ENCODE peak calls at places on chromosome 11, in eight cellular contexts. X is stimulated activated CD8-positive, alpha-beta memory T cell treated with anti-CD3 and anti-CD28 coated beads, Interleukin-15, amount 100 ng/mL, for 4 hours; R is stimulated activated CD4-positive, alpha-beta T cell treated with anti-CD3 and anti-CD28 coated beads, Interleukin-2, amount 100 ng/mL, for 48 hours; P is NCI-H1417 treated with DMSO at 0.1 percent for 48 hours; G is dermis blood vessel endothelial cell; C is AG10803; J is cardiac fibroblast; K is HEK293T. I is an unnamed sample.

GRCh38 chr11:2468363-2469240 is 23.8 kb downstream of the KCNQ1 start:
- DNase-seq in K (no peak), P (no peak), C (no peak), G (no peak), R (no peak), J (no peak), X (no peak), I (no peak)

GRCh38 chr11:119839504-119840133 is 110.6 kb upstream of the NECTIN1 start:
- DNase-seq in X (no peak), C (no peak), J (no peak), P (no peak), K (no peak), G (no peak), R (no peak), I (no peak)

GRCh38 chr11:3213659-3214419 is 4.8 kb downstream of the MRGPRG start:
- DNase-seq in R (no peak), G (no peak), K (no peak), X (no peak), P (no peak), C (no peak), J (no peak), I (no peak)

GRCh38 chr11:113288286-113288863 is 26.0 kb upstream of the TTC12 start:
- DNase-seq in J (no peak), C (no peak), P (no peak), X (no peak), G (no peak), K (no peak), R (no peak), I (no peak)

GRCh38 chr11:26949846-26950245 is 44.1 kb upstream of the FIBIN start:
- DNase-seq in G (no peak), X (no peak), R (no peak), P (no peak), J (peak; percentile 31), K (no peak), C (no peak), I (no peak)

GRCh38 chr11:108733479-108734116 is 68.7 kb downstream of the DDX10 start:
- DNase-seq in P (no peak), G (peak; percentile 67), X (no peak), R (peak; percentile 25), C (peak; percentile 34), J (peak; percentile 47), K (no peak), I (no peak)

GRCh38 chr11:96177132-96177531 is 165.9 kb downstream of the MAML2 start:
- DNase-seq in G (no peak), C (no peak), J (no peak), R (no peak), X (no peak), K (no peak), P (no peak), I (no peak)

GRCh38 chr11:93541884-93542752 is 1.1 kb downstream of the SMCO4 start:
- DNase-seq in R (peak; percentile 18), K (peak; percentile 35), P (no peak), J (peak; percentile 29), X (no peak), G (peak; percentile 59), C (peak; percentile 41), I (no peak)

GRCh38 chr11:85195934-85196333 is 431.2 kb downstream of the DLG2 start:
- DNase-seq in G (no peak), C (no peak), K (no peak), X (no peak), R (no peak), J (no peak), P (no peak), I (no peak)

GRCh38 chr11:82906236-82906635 is 4.7 kb downstream of the DDIAS start:
- DNase-seq in K (no peak), C (peak; percentile 50), X (no peak), P (peak; percentile 35), G (peak; percentile 49), J (peak; percentile 57), R (no peak), I (peak; percentile 33)

GRCh38 chr11:58928082-58928574 is 11.2 kb upstream of the GLYATL1 start:
- DNase-seq in P (no peak), J (no peak), K (no peak), C (peak; percentile 15), G (no peak), R (no peak), X (no peak), I (no peak)

GRCh38 chr11:118705111-118705741 is 25.8 kb upstream of the TREH start:
- DNase-seq in R (no peak), G (no peak), J (no peak), K (no peak), X (no peak), C (no peak), P (no peak), I (no peak)

GRCh38 chr11:33618956-33619355 is 81.7 kb downstream of the C11orf91 start:
- DNase-seq in P (no peak), X (no peak), R (no peak), G (no peak), K (no peak), J (no peak), C (no peak), I (no peak)

GRCh38 chr11:86275493-86276370 is 26.3 kb upstream of the HIKESHI start:
- DNase-seq in G (no peak), R (no peak), X (no peak), K (no peak), C (no peak), J (no peak), P (no peak), I (no peak)

GRCh38 chr11:5938603-5938965 is 3.5 kb upstream of the OR56A3 start:
- DNase-seq in R (no peak), J (no peak), P (no peak), X (no peak), G (no peak), K (no peak), C (no peak), I (no peak)

GRCh38 chr11:95404370-95404769 is 173.4 kb upstream of the SESN3 start:
- DNase-seq in K (no peak), G (no peak), X (no peak), P (no peak), C (no peak), J (no peak), R (no peak), I (no peak)

I was measured in dermis microvascular lymphatic vessel endothelial cell.